ENCODE peak calls at places on chromosomes 7 and 10, in six cellular contexts. C is globus pallidus; L is activated CD4-positive, alpha-beta T cell treated with anti-CD3 and anti-CD28 coated beads, Interleukin-2, amount 10 ng/mL, durations not matched to agents 7 days and 5 days; M is mesendoderm; D is A172; F is pancreas. I is an unnamed sample.

GRCh38 chr10:100969175-100970075 is at the start of gene SEMA4G:
- DNase-seq in L (peak; percentile 44), F (no peak), D (no peak), M (peak; percentile 68), C (peak; percentile 18), I (peak; percentile 49)

GRCh38 chr7:7662527-7662926 is 22.0 kb downstream of the UMAD1 start:
- DNase-seq in D (no peak), L (no peak), M (peak; percentile 54), F (no peak), C (no peak), I (no peak)

GRCh38 chr10:133132711-133133291 is 27.2 kb upstream of the KNDC1 start:
- DNase-seq in F (no peak), C (no peak), M (no peak), L (no peak), D (no peak), I (no peak)

GRCh38 chr10:110774069-110775021 is 97.4 kb upstream of the PDCD4 start:
- DNase-seq in D (peak; percentile 90), C (no peak), L (peak; percentile 47), M (no peak), F (no peak), I (no peak)

GRCh38 chr7:30650455-30650854 is 31.8 kb downstream of the CRHR2 start:
- DNase-seq in F (peak; percentile 7), M (peak; percentile 48), C (no peak), D (no peak), L (no peak), I (no peak)

GRCh38 chr7:31192996-31193395 is 140.9 kb downstream of the ADCYAP1R1 start:
- DNase-seq in M (peak; percentile 87), F (peak; percentile 41), L (no peak), C (peak; percentile 55), D (peak; percentile 54), I (peak; percentile 69)

GRCh38 chr10:97071491-97071890 is 114.3 kb downstream of the SLIT1 start:
- DNase-seq in C (no peak), D (no peak), L (no peak), M (no peak), F (no peak), I (no peak)

GRCh38 chr7:4014649-4015048 is 667.4 kb upstream of the FOXK1 start:
- DNase-seq in M (no peak), C (no peak), F (no peak), L (no peak), D (no peak), I (no peak)

GRCh38 chr7:94264756-94265155 is 129.9 kb upstream of the COL1A2 start:
- DNase-seq in D (no peak), L (no peak), F (no peak), C (no peak), M (no peak), I (no peak)

GRCh38 chr7:35593896-35594295 is 101.0 kb downstream of the HERPUD2 start:
- DNase-seq in C (no peak), M (peak; percentile 66), L (peak; percentile 13), D (no peak), F (no peak), I (no peak)

GRCh38 chr7:2821161-2821841 is 22.8 kb downstream of the GNA12 start:
- DNase-seq in F (peak; percentile 57), C (no peak), D (peak; percentile 96), L (no peak), M (peak; percentile 75), I (no peak)

GRCh38 chr7:137882261-137882668 is 35.5 kb upstream of the DGKI start:
- DNase-seq in M (peak; percentile 79), C (no peak), D (peak; percentile 99), L (no peak), F (no peak), I (no peak)

GRCh38 chr7:14734839-14735321 is 167.7 kb downstream of the DGKB start:
- DNase-seq in D (no peak), F (peak; percentile 13), M (peak; percentile 82), C (no peak), L (no peak), I (no peak)

GRCh38 chr10:29635711-29636144 is 957 bp upstream of the SVIL start:
- DNase-seq in F (no peak), L (peak; percentile 21), M (peak; percentile 84), D (no peak), C (no peak), I (no peak)

GRCh38 chr7:55258631-55259030 is 106.5 kb upstream of the LANCL2 start:
- DNase-seq in D (no peak), L (no peak), M (no peak), C (no peak), F (no peak), I (no peak)

GRCh38 chr10:71939861-71940474 is 24.2 kb upstream of the CHST3 start:
- DNase-seq in L (no peak), M (no peak), C (no peak), D (no peak), F (no peak), I (no peak)

GRCh38 chr7:5677538-5678294 is 103.7 kb downstream of the RNF216 start:
- DNase-seq in C (peak; percentile 81), F (peak; percentile 39), D (peak; percentile 81), L (peak; percentile 51), M (peak; percentile 82), I (peak; percentile 72)

GRCh38 chr7:1360521-1360971 is 98.7 kb downstream of the MICALL2 start:
- DNase-seq in M (no peak), D (no peak), C (no peak), L (no peak), F (no peak), I (no peak)

I was measured in midbrain.